ENCODE peak calls at places on chromosomes 11 and 22, in five cellular contexts. Y is mucosa of descending colon, Q is heart right ventricle, J is retinal pigment epithelial cell, D is astrocyte of the cerebellum. T is an unnamed sample.
A peak's percentile ranks its signal among the peaks of the same experiment; 100 is the strongest.

GRCh38 chr11:133306019-133306418 is 226.3 kb downstream of the OPCML start:
- DNase-seq in Q (no peak), D (no peak), J (no peak), Y (no peak), T (no peak)

GRCh38 chr11:63892233-63892632 is 24.7 kb downstream of the RCOR2 start:
- DNase-seq in Q (no peak), D (peak; percentile 40), Y (no peak), J (no peak), T (peak; percentile 38)

GRCh38 chr11:123575441-123575840 is 79.0 kb downstream of the SCN3B start:
- DNase-seq in Y (no peak), D (no peak), Q (no peak), J (no peak), T (no peak)

GRCh38 chr11:84870486-84870885 is 756.7 kb downstream of the DLG2 start:
- DNase-seq in Y (no peak), J (no peak), D (no peak), Q (no peak), T (no peak)

GRCh38 chr11:102289510-102290078 is 27.7 kb upstream of the BIRC3 start:
- DNase-seq in D (no peak), Y (no peak), J (no peak), Q (no peak), T (no peak)

GRCh38 chr11:124717786-124718634 is 21.7 kb upstream of the NRGN start:
- DNase-seq in Q (peak; percentile 71), J (no peak), Y (no peak), D (peak; percentile 20), T (peak; percentile 29)

GRCh38 chr22:32542332-32543019 is 67.9 kb downstream of the FBXO7 start:
- DNase-seq in Y (no peak), D (no peak), J (no peak), Q (peak; percentile 77), T (no peak)

GRCh38 chr22:30327864-30328345 is 1.2 kb upstream of the TBC1D10A start:
- DNase-seq in Q (no peak), Y (no peak), J (no peak), D (no peak), T (no peak)

GRCh38 chr11:9057032-9057431 is 34.4 kb downstream of the SCUBE2 start:
- DNase-seq in D (no peak), Y (no peak), Q (no peak), J (no peak), T (peak; percentile 22)

GRCh38 chr11:68538025-68538424 is 77.5 kb downstream of the PPP6R3 start:
- DNase-seq in J (no peak), D (no peak), Y (no peak), Q (no peak), T (no peak)

GRCh38 chr11:75851203-75851602 is 36.2 kb downstream of the UVRAG start:
- DNase-seq in J (no peak), Y (no peak), D (no peak), Q (no peak), T (peak; percentile 70)

GRCh38 chr11:12506502-12506921 is 129.1 kb downstream of the PARVA start:
- DNase-seq in D (no peak), J (no peak), Y (no peak), Q (no peak), T (peak; percentile 80)

GRCh38 chr22:37057226-37057625 is 5.7 kb downstream of the KCTD17 start:
- DNase-seq in J (no peak), Q (peak; percentile 5), Y (no peak), D (no peak), T (no peak)

GRCh38 chr11:73787051-73787642 is 527 bp upstream of the MRPL48 start:
- DNase-seq in Y (peak; percentile 40), D (no peak), Q (no peak), J (no peak), T (no peak)

GRCh38 chr22:23856721-23857605 is 712 bp upstream of the SLC2A11 start:
- DNase-seq in Y (peak; percentile 46), J (no peak), Q (peak; percentile 54), D (peak; percentile 65), T (peak; percentile 29)

GRCh38 chr11:133425245-133425644 is 107.1 kb downstream of the OPCML start:
- DNase-seq in Y (no peak), Q (no peak), J (no peak), D (no peak), T (no peak)

GRCh38 chr11:126834149-126834548 is 166.4 kb downstream of the KIRREL3 start:
- DNase-seq in Y (no peak), J (peak; percentile 3), Q (no peak), D (peak; percentile 79), T (peak; percentile 85)

GRCh38 chr22:28139993-28140392 is 220.9 kb upstream of the PITPNB start:
- DNase-seq in Y (no peak), D (no peak), J (peak; percentile 55), Q (no peak), T (peak; percentile 88)

GRCh38 chr11:88035271-88035670 is 140.0 kb downstream of the RAB38 start:
- DNase-seq in Y (no peak), D (no peak), J (peak; percentile 35), Q (no peak), T (peak; percentile 77)

GRCh38 chr11:19432370-19433163 is 191.8 kb upstream of the E2F8 start:
- DNase-seq in J (peak; percentile 30), D (peak; percentile 93), Y (peak; percentile 43), Q (no peak), T (peak; percentile 97)

GRCh38 chr22:22498267-22498666 is 10.3 kb downstream of the ZNF280B start:
- DNase-seq in D (no peak), Y (no peak), J (no peak), Q (no peak), T (no peak)

GRCh38 chr11:114774599-114775365 is 96.5 kb downstream of the NXPE2 start:
- DNase-seq in D (peak; percentile 43), Y (peak; percentile 57), Q (no peak), J (no peak), T (no peak)

GRCh38 chr22:20852076-20852475 is 6.5 kb downstream of the PI4KA start:
- DNase-seq in J (no peak), Y (no peak), Q (no peak), D (no peak), T (no peak)

GRCh38 chr11:35087648-35088047 is 51.3 kb upstream of the CD44 start:
- DNase-seq in Y (peak; percentile 44), D (no peak), Q (no peak), J (no peak), T (no peak)

GRCh38 chr11:118660646-118661424 is 18.6 kb downstream of the TREH start:
- DNase-seq in Q (no peak), J (no peak), Y (no peak), D (no peak), T (no peak)

GRCh38 chr22:25359601-25360261 is 140.3 kb downstream of the CRYBB2 start:
- DNase-seq in Y (no peak), D (no peak), Q (no peak), J (no peak), T (no peak)

GRCh38 chr11:125257185-125257584 is 92.6 kb downstream of the PKNOX2 start:
- DNase-seq in Q (no peak), Y (no peak), J (no peak), D (no peak), T (no peak)

GRCh38 chr11:73194593-73194992 is 23.5 kb upstream of the P2RY2 start:
- DNase-seq in J (no peak), D (no peak), Y (peak; percentile 91), Q (no peak), T (no peak)

GRCh38 chr11:72084076-72084475 is 3.4 kb downstream of the LRRC51 start:
- DNase-seq in Q (no peak), J (no peak), D (no peak), Y (no peak), T (no peak)

GRCh38 chr22:23514317-23515038 is 65.6 kb downstream of the IGLL1 start:
- DNase-seq in Q (no peak), J (no peak), Y (no peak), D (no peak), T (no peak)

GRCh38 chr11:107928767-107929507 is 689 bp downstream of the RAB39A start:
- DNase-seq in Y (peak; percentile 30), J (no peak), Q (no peak), D (no peak), T (no peak)

GRCh38 chr11:62012451-62013265 is 45.2 kb upstream of the FTH1 start:
- DNase-seq in Y (no peak), Q (no peak), D (no peak), J (no peak), T (peak; percentile 54)

GRCh38 chr11:130400793-130401483 is 27.5 kb downstream of the ADAMTS8 start:
- DNase-seq in Q (no peak), J (no peak), D (peak; percentile 33), Y (no peak), T (peak; percentile 95)

DNA sequence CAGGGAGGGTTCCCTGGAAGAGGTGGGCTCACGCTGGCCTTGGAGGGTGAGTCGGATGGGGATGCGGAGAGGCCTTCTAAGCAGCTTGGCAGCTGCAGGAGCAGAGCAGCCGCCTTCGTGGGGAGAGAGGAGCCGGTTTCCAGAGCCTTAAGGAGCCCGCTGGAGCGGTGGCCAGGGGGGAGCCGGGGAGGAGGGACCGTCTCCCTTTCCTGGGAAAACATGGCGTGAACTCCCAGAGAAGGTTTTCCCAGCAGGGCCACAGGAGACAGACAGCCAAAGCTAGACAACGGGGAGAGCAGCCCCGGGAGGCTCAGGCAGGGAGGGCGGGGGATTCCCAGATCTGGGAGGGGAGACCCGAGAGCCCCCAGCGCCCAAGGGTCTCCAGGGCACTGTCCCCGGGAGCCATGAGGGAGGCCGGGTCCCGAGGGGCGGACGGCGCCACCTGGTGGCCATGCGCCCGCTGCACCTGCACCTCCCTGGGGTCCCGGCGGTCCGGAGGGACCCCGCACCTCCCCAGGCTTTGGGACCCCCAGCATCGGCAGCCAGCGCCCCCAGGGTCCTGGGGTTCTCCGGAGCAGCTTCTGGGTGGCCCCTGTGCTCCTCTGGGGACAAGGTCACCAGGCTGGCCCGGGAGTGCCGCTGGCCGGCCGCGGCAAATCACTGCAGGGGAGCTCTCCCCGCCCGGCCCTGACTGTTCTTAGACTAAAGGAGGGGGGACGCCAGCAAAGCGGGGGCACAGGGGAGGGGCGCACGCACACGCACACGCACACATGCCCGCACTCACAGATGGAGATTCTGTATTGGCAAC is 2.4 kb upstream of the SYT8 start:
- DNase-seq in D (no peak), Q (peak; percentile 73), Y (peak; percentile 76), J (no peak), T (no peak)
- H3K4me3 ChIP-seq in D (no peak overlapping the region), Q (peak overlapping the region; percentile 35), Y (no peak overlapping the region), J (peak overlapping the region; percentile 24), T (no peak overlapping the region)

GRCh38 chr11:82818399-82819043 is 81.7 kb downstream of the PRCP start:
- DNase-seq in Q (no peak), J (no peak), D (no peak), Y (no peak), T (no peak)
- TF ChIP-seq CTCF in Q (no peak), J (no peak), D (no peak), Y (no peak), T (no peak)

GRCh38 chr11:2411446-2412305 is 11.1 kb downstream of the TSSC4 start:
- DNase-seq in D (no peak), Q (no peak), Y (no peak), J (no peak), T (no peak)

GRCh38 chr11:2409026-2409553 is 8.5 kb downstream of the TSSC4 start:
- DNase-seq in J (no peak), Y (no peak), D (no peak), Q (no peak), T (no peak)

GRCh38 chr11:2409701-2410468 is 9.3 kb downstream of the TSSC4 start:
- DNase-seq in J (no peak), Q (no peak), D (no peak), Y (no peak), T (no peak)

GRCh38 chr11:2412323-2412722 is 11.8 kb downstream of the TSSC4 start:
- DNase-seq in J (no peak), D (no peak), Y (no peak), Q (no peak), T (no peak)

GRCh38 chr11:2410616-2411015 is 10.1 kb downstream of the TSSC4 start:
- DNase-seq in D (no peak), Q (no peak), J (no peak), Y (no peak), T (no peak)
- H3K4me3 ChIP-seq in D (no peak overlapping the region), Q (no peak overlapping the region), J (no peak overlapping the region), Y (no peak overlapping the region), T (no peak overlapping the region)

GRCh38 chr11:70471254-70471653 is 72.9 kb downstream of the CTTN start:
- DNase-seq in J (no peak), D (no peak), Y (peak; percentile 5), Q (no peak), T (peak; percentile 25)
- TF ChIP-seq CTCF in J (peak; percentile 42), D (no peak), Y (no peak), Q (peak; percentile 30), T (peak; percentile 39)